ENCODE peak calls at places on chromosomes 6 and 20, in seven cellular contexts. C is Peyer's patch, B is NCI-H1417 treated with DMSO at 0.1 percent for 48 hours, F is foreskin fibroblast, T is body of pancreas, L is lower lobe of right lung, H is T1000. J is an unnamed sample.

GRCh38 chr20:7856756-7857155 is 83.5 kb downstream of the HAO1 start:
- DNase-seq in C (no peak), B (no peak), F (peak), T (no peak), L (no peak), H (no peak), J (no peak)

GRCh38 chr20:4592316-4593148 is 129.2 kb upstream of the PRND start:
- DNase-seq in C (peak), B (no peak), F (peak), T (peak), L (peak), H (no peak), J (no peak)

GRCh38 chr6:79868098-79868722 is 79.1 kb downstream of the ELOVL4 start:
- DNase-seq in C (no peak), B (peak), F (peak), T (peak), L (no peak), H (peak), J (peak)

GRCh38 chr6:110401585-110402176 is 13.7 kb downstream of the DDO start:
- DNase-seq in C (no peak), B (no peak), F (no peak), T (no peak), L (no peak), H (no peak), J (no peak)

GRCh38 chr6:139184050-139184826 is 49.4 kb downstream of the HECA start:
- DNase-seq in C (no peak), B (no peak), F (no peak), T (no peak), L (no peak), H (no peak), J (no peak)

GRCh38 chr20:62891111-62891510 is 29.5 kb upstream of the TCFL5 start:
- DNase-seq in C (no peak), B (no peak), F (peak), T (no peak), L (peak), H (no peak), J (no peak)

GRCh38 chr6:57221191-57221935 is 744 bp downstream of the RAB23 start:
- DNase-seq in C (peak), B (no peak), F (peak), T (peak), L (peak), H (no peak), J (no peak)

GRCh38 chr6:167238169-167238693 is 52.9 kb upstream of the UNC93A start:
- DNase-seq in C (no peak), B (no peak), F (no peak), T (no peak), L (no peak), H (no peak), J (no peak)

GRCh38 chr20:32278199-32278643 is 770 bp downstream of the KIF3B start:
- DNase-seq in C (no peak), B (no peak), F (no peak), T (no peak), L (no peak), H (no peak), J (no peak)

GRCh38 chr20:47764154-47764734 is 21.0 kb downstream of the SULF2 start:
- DNase-seq in C (no peak), B (no peak), F (no peak), T (no peak), L (no peak), H (no peak), J (no peak)

GRCh38 chr6:20575125-20575524 is 40.9 kb downstream of the CDKAL1 start:
- DNase-seq in C (no peak), B (no peak), F (no peak), T (peak), L (no peak), H (no peak), J (no peak)